ENCODE peak calls at places on chromosomes 12 and 14, in ten cellular contexts. W is keratinocyte, Y is PC-3, P is neural progenitor cell, N is HCT116, B is lower lobe of right lung, H is right lobe of liver, C is upper lobe of right lung, A is left ventricle myocardium inferior, O is heart left ventricle. M is an unnamed sample.

GRCh38 chr14:76421662-76422061 is 45.7 kb downstream of the ESRRB start:
- DNase-seq in W (no peak), Y (no peak), P (no peak), N (no peak), B (no peak), H (no peak), C (no peak), A (no peak), O (no peak), M (no peak)

GRCh38 chr12:25433581-25434325 is 119.3 kb downstream of the LMNTD1 start:
- DNase-seq in W (no peak), Y (peak), P (no peak), N (no peak), B (no peak), H (no peak), C (no peak), A (no peak), O (no peak), M (peak)

GRCh38 chr12:80195143-80195726 is 95.9 kb downstream of the OTOGL start:
- DNase-seq in W (peak), Y (peak), P (peak), N (peak), B (no peak), H (no peak), C (no peak), A (no peak), O (no peak), M (peak)

GRCh38 chr12:123094349-123095073 is 56.4 kb downstream of the PITPNM2 start:
- DNase-seq in W (no peak), Y (peak), P (no peak), N (peak), B (no peak), H (no peak), C (no peak), A (no peak), O (no peak), M (peak)

GRCh38 chr12:23757541-23757962 is 191.9 kb downstream of the SOX5 start:
- DNase-seq in W (no peak), Y (no peak), P (peak), N (no peak), B (no peak), H (no peak), C (no peak), A (no peak), O (no peak), M (no peak)

GRCh38 chr14:39555749-39556148 is 123.5 kb upstream of the FBXO33 start:
- DNase-seq in W (no peak), Y (no peak), P (no peak), N (no peak), B (no peak), H (no peak), C (no peak), A (peak), O (peak), M (no peak)

GRCh38 chr12:4256043-4256826 is 17.3 kb upstream of the CCND2 start:
- DNase-seq in W (no peak), Y (no peak), P (no peak), N (no peak), B (no peak), H (no peak), C (no peak), A (no peak), O (no peak), M (no peak)

GRCh38 chr12:124694846-124695497 is 127.6 kb upstream of the NCOR2 start:
- DNase-seq in W (no peak), Y (no peak), P (no peak), N (no peak), B (no peak), H (no peak), C (no peak), A (peak), O (peak), M (peak)

GRCh38 chr14:81198651-81199050 is 22.1 kb downstream of the GTF2A1 start:
- DNase-seq in W (no peak), Y (no peak), P (no peak), N (no peak), B (no peak), H (no peak), C (no peak), A (no peak), O (no peak), M (no peak)

GRCh38 chr12:46390881-46391280 is 18.3 kb upstream of the SLC38A2 start:
- DNase-seq in W (no peak), Y (no peak), P (peak), N (no peak), B (no peak), H (no peak), C (no peak), A (no peak), O (no peak), M (no peak)

GRCh38 chr14:74654931-74655330 is 42.9 kb upstream of the LTBP2 start:
- DNase-seq in W (no peak), Y (no peak), P (no peak), N (no peak), B (no peak), H (no peak), C (no peak), A (no peak), O (no peak), M (no peak)

GRCh38 chr12:119788783-119789182 is 88.3 kb downstream of the CIT start:
- DNase-seq in W (no peak), Y (no peak), P (no peak), N (no peak), B (no peak), H (no peak), C (no peak), A (no peak), O (no peak), M (no peak)

GRCh38 chr12:400828-401227 is 616 bp upstream of the CCDC77 start:
- DNase-seq in W (no peak), Y (no peak), P (no peak), N (no peak), B (no peak), H (no peak), C (no peak), A (no peak), O (no peak), M (no peak)

GRCh38 chr14:59869381-59870255 is 958 bp downstream of the RTN1 start:
- DNase-seq in W (no peak), Y (no peak), P (peak), N (no peak), B (peak), H (no peak), C (no peak), A (no peak), O (no peak), M (peak)

GRCh38 chr12:32466986-32467711 is 67.8 kb downstream of the FGD4 start:
- DNase-seq in W (no peak), Y (no peak), P (no peak), N (no peak), B (no peak), H (no peak), C (no peak), A (no peak), O (no peak), M (no peak)

GRCh38 chr12:127165567-127166392 is 1101.2 kb upstream of the TMEM132C start:
- DNase-seq in W (no peak), Y (peak), P (peak), N (peak), B (peak), H (peak), C (peak), A (peak), O (peak), M (peak)

GRCh38 chr12:42507031-42507430 is 82.5 kb downstream of the PRICKLE1 start:
- DNase-seq in W (no peak), Y (no peak), P (no peak), N (no peak), B (no peak), H (no peak), C (no peak), A (no peak), O (no peak), M (no peak)

GRCh38 chr12:61250303-61250702 is 1009.9 kb upstream of the USP15 start:
- DNase-seq in W (no peak), Y (peak), P (no peak), N (no peak), B (no peak), H (no peak), C (no peak), A (no peak), O (no peak), M (no peak)

GRCh38 chr12:46386360-46386867 is 13.8 kb upstream of the SLC38A2 start:
- DNase-seq in W (no peak), Y (peak), P (no peak), N (no peak), B (no peak), H (no peak), C (no peak), A (no peak), O (no peak), M (peak)

GRCh38 chr14:89293349-89293916 is 123.6 kb downstream of the FOXN3 start:
- DNase-seq in W (no peak), Y (no peak), P (no peak), N (no peak), B (no peak), H (peak), C (no peak), A (no peak), O (no peak), M (no peak)

GRCh38 chr12:79331870-79332269 is 358.9 kb downstream of the PAWR start:
- DNase-seq in W (no peak), Y (no peak), P (no peak), N (no peak), B (no peak), H (no peak), C (no peak), A (no peak), O (no peak), M (no peak)

GRCh38 chr12:70828391-70828790 is 92.1 kb downstream of the PTPRR start:
- DNase-seq in W (no peak), Y (no peak), P (no peak), N (no peak), B (no peak), H (no peak), C (no peak), A (no peak), O (no peak), M (no peak)

GRCh38 chr12:114480309-114481199 is 74.6 kb upstream of the TBX5 start:
- DNase-seq in W (no peak), Y (no peak), P (peak), N (no peak), B (no peak), H (peak), C (no peak), A (no peak), O (no peak), M (peak)

GRCh38 chr12:80622271-80622670 is 85.2 kb upstream of the MYF6 start:
- DNase-seq in W (no peak), Y (peak), P (peak), N (no peak), B (no peak), H (no peak), C (no peak), A (no peak), O (no peak), M (no peak)

GRCh38 chr12:25957898-25958253 is 606 bp upstream of the RASSF8 start:
- DNase-seq in W (no peak), Y (peak), P (no peak), N (no peak), B (no peak), H (no peak), C (no peak), A (no peak), O (no peak), M (peak)

GRCh38 chr12:98808243-98808895 is 163.3 kb downstream of the APAF1 start:
- DNase-seq in W (no peak), Y (peak), P (no peak), N (no peak), B (no peak), H (no peak), C (no peak), A (no peak), O (no peak), M (no peak)

GRCh38 chr12:5260591-5261086 is 171.3 kb upstream of the NTF3 start:
- DNase-seq in W (no peak), Y (no peak), P (no peak), N (no peak), B (no peak), H (no peak), C (no peak), A (no peak), O (no peak), M (no peak)

GRCh38 chr14:22821193-22822016 is 6.2 kb upstream of the SLC7A7 start:
- DNase-seq in W (no peak), Y (no peak), P (no peak), N (no peak), B (no peak), H (no peak), C (peak), A (no peak), O (no peak), M (no peak)

GRCh38 chr14:69675246-69675583 is 63.8 kb downstream of the SUSD6 start:
- DNase-seq in W (no peak), Y (no peak), P (no peak), N (no peak), B (no peak), H (no peak), C (no peak), A (peak), O (no peak), M (no peak)

GRCh38 chr14:41925409-41925808 is 318.7 kb downstream of the LRFN5 start:
- DNase-seq in W (no peak), Y (peak), P (peak), N (peak), B (no peak), H (no peak), C (no peak), A (no peak), O (no peak), M (peak)

GRCh38 chr14:91315844-91316267 is 71.4 kb upstream of the GPR68 start:
- DNase-seq in W (no peak), Y (no peak), P (no peak), N (no peak), B (no peak), H (no peak), C (no peak), A (no peak), O (no peak), M (no peak)

GRCh38 chr12:121858662-121859572 is at the start of gene HPD:
- DNase-seq in W (no peak), Y (peak), P (peak), N (no peak), B (no peak), H (peak), C (no peak), A (peak), O (peak), M (peak)

GRCh38 chr12:1613860-1614259 is 15.2 kb upstream of the WNT5B start:
- DNase-seq in W (no peak), Y (no peak), P (no peak), N (no peak), B (no peak), H (no peak), C (no peak), A (no peak), O (no peak), M (no peak)

GRCh38 chr12:46921048-46921753 is 95.4 kb upstream of the SLC38A4 start:
- DNase-seq in W (no peak), Y (peak), P (no peak), N (no peak), B (no peak), H (no peak), C (no peak), A (no peak), O (no peak), M (peak)

GRCh38 chr12:9762369-9762768 is 1.7 kb upstream of the CD69 start:
- DNase-seq in W (no peak), Y (no peak), P (no peak), N (no peak), B (no peak), H (no peak), C (no peak), A (no peak), O (no peak), M (no peak)

GRCh38 chr12:30700216-30700900 is 4.7 kb upstream of the IPO8 start:
- DNase-seq in W (no peak), Y (peak), P (no peak), N (no peak), B (no peak), H (no peak), C (no peak), A (no peak), O (no peak), M (no peak)

GRCh38 chr12:53983580-53984572 is 1.1 kb upstream of the HOXC10 start:
- DNase-seq in W (no peak), Y (no peak), P (no peak), N (no peak), B (no peak), H (no peak), C (peak), A (no peak), O (no peak), M (no peak)

GRCh38 chr12:53984901-53985357 is at the start of gene HOXC10:
- DNase-seq in W (no peak), Y (peak), P (peak), N (peak), B (peak), H (no peak), C (peak), A (peak), O (peak), M (peak)

GRCh38 chr12:53986686-53987180 is 1.8 kb downstream of the HOXC10 start:
- DNase-seq in W (no peak), Y (no peak), P (no peak), N (no peak), B (no peak), H (no peak), C (no peak), A (no peak), O (no peak), M (no peak)

GRCh38 chr12:53985900-53986685 is 1.1 kb downstream of the HOXC10 start:
- DNase-seq in W (no peak), Y (no peak), P (no peak), N (no peak), B (no peak), H (no peak), C (peak), A (no peak), O (no peak), M (no peak)

DNA sequence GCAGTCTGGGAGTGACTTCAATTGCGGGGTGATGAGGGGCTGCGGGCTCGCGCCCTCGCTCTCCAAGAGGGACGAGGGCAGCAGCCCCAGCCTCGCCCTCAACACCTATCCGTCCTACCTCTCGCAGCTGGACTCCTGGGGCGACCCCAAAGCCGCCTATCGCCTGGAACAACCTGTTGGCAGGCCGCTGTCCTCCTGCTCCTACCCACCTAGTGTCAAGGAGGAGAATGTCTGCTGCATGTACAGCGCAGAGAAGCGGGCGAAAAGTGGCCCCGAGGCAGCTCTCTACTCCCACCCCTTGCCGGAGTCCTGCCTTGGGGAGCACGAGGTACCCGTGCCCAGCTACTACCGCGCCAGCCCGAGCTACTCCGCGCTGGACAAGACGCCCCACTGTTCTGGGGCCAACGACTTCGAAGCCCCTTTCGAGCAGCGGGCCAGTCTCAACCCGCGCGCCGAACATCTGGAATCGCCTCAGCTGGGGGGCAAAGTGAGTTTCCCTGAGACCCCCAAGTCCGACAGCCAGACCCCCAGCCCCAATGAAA is 483 bp downstream of the HOXC10 start:
- DNase-seq in W (no peak), Y (no peak), P (no peak), N (no peak), B (no peak), H (no peak), C (peak), A (no peak), O (no peak), M (no peak)
- H3K27ac ChIP-seq in W (peak), Y (no peak), P (no peak), N (no peak), B (no peak), H (no peak), C (no peak), A (no peak), O (no peak), M (no peak)

DNA sequence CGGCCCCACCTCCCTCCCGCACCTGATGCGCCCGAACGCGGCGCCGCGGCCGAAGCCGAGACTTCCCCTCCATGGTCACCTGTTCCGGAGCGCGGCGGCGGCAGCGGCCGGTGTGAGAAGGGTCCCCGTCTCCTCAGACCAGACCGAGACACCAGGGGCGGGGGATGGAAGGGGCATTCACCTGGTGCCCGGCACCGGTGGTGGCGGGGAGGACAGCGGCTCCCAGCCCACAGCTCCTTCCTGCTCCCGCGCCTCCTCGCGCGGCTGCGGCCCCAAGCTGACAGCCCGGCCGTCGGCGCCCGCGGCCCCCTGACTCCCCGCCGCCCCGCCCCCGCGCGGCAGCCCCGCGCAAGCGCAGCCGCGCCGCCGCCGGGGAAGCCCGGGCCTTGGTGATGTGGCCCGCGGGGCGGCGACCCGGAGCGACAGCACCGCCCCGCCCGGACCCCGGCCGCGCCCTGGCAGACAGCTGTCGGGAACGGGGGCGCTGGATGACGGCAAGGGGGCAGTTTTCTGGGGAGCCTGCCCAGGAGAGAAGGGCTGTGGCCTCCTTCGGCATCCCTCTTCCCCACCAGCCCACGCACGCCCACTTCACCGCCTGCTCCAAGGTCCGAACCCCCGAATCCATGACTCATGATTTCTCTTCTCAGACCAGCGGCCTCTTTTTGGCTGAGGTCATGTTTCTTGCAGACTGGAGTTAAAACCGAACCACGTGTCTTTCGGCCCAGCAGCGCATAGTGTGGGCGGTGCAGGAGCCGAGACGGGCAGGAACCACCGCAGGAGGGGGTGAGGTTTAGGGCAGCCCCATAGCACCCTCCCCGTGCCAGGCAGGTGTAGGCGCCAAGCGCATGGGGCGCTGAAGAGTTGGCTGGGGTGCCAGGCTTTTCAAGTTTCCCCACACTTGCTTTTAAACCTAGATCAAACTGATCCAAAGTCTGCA is at the start of gene SLC41A2:
- DNase-seq in W (peak), Y (peak), P (peak), N (peak), B (peak), H (peak), C (peak), A (peak), O (peak), M (peak)
- TF ChIP-seq CTCF in W (peak), Y (peak), P (no peak), N (no peak), B (peak), H (peak), C (no peak), A (peak), O (no peak), M (peak)

GRCh38 chr12:64085996-64086395 is 136.1 kb downstream of the KICS2 start:
- DNase-seq in W (peak), Y (peak), P (no peak), N (no peak), B (no peak), H (no peak), C (no peak), A (no peak), O (no peak), M (no peak)

GRCh38 chr12:64082866-64083268 is 139.2 kb downstream of the KICS2 start:
- DNase-seq in W (no peak), Y (no peak), P (no peak), N (no peak), B (no peak), H (no peak), C (no peak), A (no peak), O (no peak), M (no peak)

GRCh38 chr12:64081020-64081419 is 141.1 kb downstream of the KICS2 start:
- DNase-seq in W (no peak), Y (no peak), P (no peak), N (no peak), B (no peak), H (no peak), C (no peak), A (no peak), O (no peak), M (no peak)

GRCh38 chr12:64085154-64085553 is 136.9 kb downstream of the KICS2 start:
- DNase-seq in W (no peak), Y (no peak), P (no peak), N (no peak), B (no peak), H (no peak), C (no peak), A (no peak), O (no peak), M (no peak)

GRCh38 chr12:64083285-64084210 is 138.5 kb downstream of the KICS2 start:
- DNase-seq in W (no peak), Y (peak), P (no peak), N (no peak), B (peak), H (peak), C (no peak), A (peak), O (peak), M (no peak)
- H3K27ac ChIP-seq in W (no peak), Y (peak), P (no peak), N (peak), B (peak), H (no peak), C (peak), A (peak), O (peak), M (peak)

GRCh38 chr12:130817804-130818203 is 21.2 kb downstream of the STX2 start:
- DNase-seq in W (no peak), Y (no peak), P (no peak), N (no peak), B (no peak), H (no peak), C (no peak), A (no peak), O (no peak), M (no peak)

GRCh38 chr12:130819681-130820080 is 19.4 kb downstream of the STX2 start:
- DNase-seq in W (no peak), Y (no peak), P (no peak), N (no peak), B (no peak), H (no peak), C (no peak), A (no peak), O (no peak), M (no peak)

GRCh38 chr12:130816055-130816454 is 23.0 kb downstream of the STX2 start:
- DNase-seq in W (no peak), Y (no peak), P (no peak), N (no peak), B (no peak), H (no peak), C (no peak), A (no peak), O (no peak), M (no peak)

GRCh38 chr12:130818381-130819247 is 20.4 kb downstream of the STX2 start:
- DNase-seq in W (peak), Y (peak), P (peak), N (no peak), B (peak), H (peak), C (peak), A (peak), O (peak), M (peak)

GRCh38 chr12:130819248-130819576 is 19.8 kb downstream of the STX2 start:
- DNase-seq in W (no peak), Y (no peak), P (no peak), N (no peak), B (no peak), H (no peak), C (no peak), A (no peak), O (no peak), M (no peak)
- TF ChIP-seq CTCF in W (no peak), Y (no peak), P (no peak), N (no peak), B (no peak), H (no peak), C (peak), A (peak), O (peak), M (peak)

M was measured in RWPE1.